ENCODE peak calls at places on chromosomes 3 and 15, in ten cellular contexts. One of them, this sample, is unnamed.

GRCh38 chr3:32575451-32575850 is 4.8 kb upstream of the DYNC1LI1 start:
- DNase-seq in omental fat pad: no peak
- DNase-seq in fibroblast of pulmonary artery: peak
- DNase-seq in nephron progenitor cell: no peak
- DNase-seq in HuH-7: no peak
- DNase-seq in RWPE1: no peak
- DNase-seq in naive thymus-derived CD4-positive, alpha-beta T cell: no peak
- DNase-seq in NCI-H2081: no peak
- DNase-seq in Peyer's patch: no peak
- DNase-seq in T1000: no peak
- DNase-seq in this sample: no peak

GRCh38 chr15:66761723-66762595 is 59.9 kb downstream of the SMAD6 start:
- DNase-seq in omental fat pad: no peak
- DNase-seq in fibroblast of pulmonary artery: peak
- DNase-seq in nephron progenitor cell: no peak
- DNase-seq in HuH-7: no peak
- DNase-seq in RWPE1: peak
- DNase-seq in naive thymus-derived CD4-positive, alpha-beta T cell: no peak
- DNase-seq in NCI-H2081: no peak
- DNase-seq in Peyer's patch: peak
- DNase-seq in T1000: peak
- DNase-seq in this sample: no peak

GRCh38 chr3:111539351-111540331 is 2.4 kb upstream of the CD96 start:
- DNase-seq in omental fat pad: no peak
- DNase-seq in fibroblast of pulmonary artery: peak
- DNase-seq in nephron progenitor cell: peak
- DNase-seq in HuH-7: peak
- DNase-seq in RWPE1: peak
- DNase-seq in naive thymus-derived CD4-positive, alpha-beta T cell: peak
- DNase-seq in NCI-H2081: peak
- DNase-seq in Peyer's patch: peak
- DNase-seq in T1000: peak
- DNase-seq in this sample: peak

GRCh38 chr15:61200626-61201025 is 28.5 kb downstream of the RORA start:
- DNase-seq in omental fat pad: no peak
- DNase-seq in fibroblast of pulmonary artery: no peak
- DNase-seq in nephron progenitor cell: no peak
- DNase-seq in HuH-7: no peak
- DNase-seq in RWPE1: no peak
- DNase-seq in naive thymus-derived CD4-positive, alpha-beta T cell: no peak
- DNase-seq in NCI-H2081: no peak
- DNase-seq in Peyer's patch: no peak
- DNase-seq in T1000: no peak
- DNase-seq in this sample: no peak

GRCh38 chr3:100882571-100882981 is 110.6 kb downstream of the ABI3BP start:
- DNase-seq in omental fat pad: no peak
- DNase-seq in fibroblast of pulmonary artery: peak
- DNase-seq in nephron progenitor cell: no peak
- DNase-seq in HuH-7: no peak
- DNase-seq in RWPE1: peak
- DNase-seq in naive thymus-derived CD4-positive, alpha-beta T cell: no peak
- DNase-seq in NCI-H2081: no peak
- DNase-seq in Peyer's patch: no peak
- DNase-seq in T1000: no peak
- DNase-seq in this sample: no peak

GRCh38 chr15:63169796-63170195 is 12.5 kb upstream of the RPS27L start:
- DNase-seq in omental fat pad: no peak
- DNase-seq in fibroblast of pulmonary artery: no peak
- DNase-seq in nephron progenitor cell: no peak
- DNase-seq in HuH-7: no peak
- DNase-seq in RWPE1: no peak
- DNase-seq in naive thymus-derived CD4-positive, alpha-beta T cell: no peak
- DNase-seq in NCI-H2081: no peak
- DNase-seq in Peyer's patch: no peak
- DNase-seq in T1000: no peak
- DNase-seq in this sample: no peak

GRCh38 chr3:10354373-10355015 is 33.6 kb upstream of the SEC13 start:
- DNase-seq in omental fat pad: no peak
- DNase-seq in fibroblast of pulmonary artery: no peak
- DNase-seq in nephron progenitor cell: no peak
- DNase-seq in HuH-7: no peak
- DNase-seq in RWPE1: no peak
- DNase-seq in naive thymus-derived CD4-positive, alpha-beta T cell: no peak
- DNase-seq in NCI-H2081: no peak
- DNase-seq in Peyer's patch: no peak
- DNase-seq in T1000: no peak
- DNase-seq in this sample: no peak

GRCh38 chr15:101320501-101321052 is 25.5 kb upstream of the SNRPA1 start:
- DNase-seq in omental fat pad: no peak
- DNase-seq in fibroblast of pulmonary artery: peak
- DNase-seq in nephron progenitor cell: peak
- DNase-seq in HuH-7: no peak
- DNase-seq in RWPE1: no peak
- DNase-seq in naive thymus-derived CD4-positive, alpha-beta T cell: peak
- DNase-seq in NCI-H2081: no peak
- DNase-seq in Peyer's patch: no peak
- DNase-seq in T1000: no peak
- DNase-seq in this sample: no peak

GRCh38 chr3:106140471-106140870 is 271.7 kb upstream of the CBLB start:
- DNase-seq in omental fat pad: no peak
- DNase-seq in fibroblast of pulmonary artery: no peak
- DNase-seq in nephron progenitor cell: no peak
- DNase-seq in HuH-7: peak
- DNase-seq in RWPE1: no peak
- DNase-seq in naive thymus-derived CD4-positive, alpha-beta T cell: no peak
- DNase-seq in NCI-H2081: no peak
- DNase-seq in Peyer's patch: no peak
- DNase-seq in T1000: no peak
- DNase-seq in this sample: no peak

GRCh38 chr3:49007771-49008528 is 759 bp downstream of the WDR6 start:
- DNase-seq in omental fat pad: no peak
- DNase-seq in fibroblast of pulmonary artery: peak
- DNase-seq in nephron progenitor cell: peak
- DNase-seq in HuH-7: peak
- DNase-seq in RWPE1: peak
- DNase-seq in naive thymus-derived CD4-positive, alpha-beta T cell: peak
- DNase-seq in NCI-H2081: peak
- DNase-seq in Peyer's patch: peak
- DNase-seq in T1000: peak
- DNase-seq in this sample: peak

GRCh38 chr3:37492977-37493471 is 318.6 kb upstream of the LRRFIP2 start:
- DNase-seq in omental fat pad: no peak
- DNase-seq in fibroblast of pulmonary artery: peak
- DNase-seq in nephron progenitor cell: no peak
- DNase-seq in HuH-7: no peak
- DNase-seq in RWPE1: no peak
- DNase-seq in naive thymus-derived CD4-positive, alpha-beta T cell: no peak
- DNase-seq in NCI-H2081: peak
- DNase-seq in Peyer's patch: no peak
- DNase-seq in T1000: peak
- DNase-seq in this sample: no peak

GRCh38 chr3:172905480-172905850 is 154.9 kb downstream of the ECT2 start:
- DNase-seq in omental fat pad: no peak
- DNase-seq in fibroblast of pulmonary artery: peak
- DNase-seq in nephron progenitor cell: no peak
- DNase-seq in HuH-7: no peak
- DNase-seq in RWPE1: no peak
- DNase-seq in naive thymus-derived CD4-positive, alpha-beta T cell: no peak
- DNase-seq in NCI-H2081: no peak
- DNase-seq in Peyer's patch: no peak
- DNase-seq in T1000: no peak
- DNase-seq in this sample: no peak

GRCh38 chr3:133944641-133945441 is 49.2 kb upstream of the RAB6B start:
- DNase-seq in omental fat pad: no peak
- DNase-seq in fibroblast of pulmonary artery: peak
- DNase-seq in nephron progenitor cell: no peak
- DNase-seq in HuH-7: no peak
- DNase-seq in RWPE1: peak
- DNase-seq in naive thymus-derived CD4-positive, alpha-beta T cell: no peak
- DNase-seq in NCI-H2081: peak
- DNase-seq in Peyer's patch: peak
- DNase-seq in T1000: peak
- DNase-seq in this sample: no peak

GRCh38 chr3:184716652-184717607 is 5.1 kb upstream of the MAGEF1 start:
- DNase-seq in omental fat pad: no peak
- DNase-seq in fibroblast of pulmonary artery: peak
- DNase-seq in nephron progenitor cell: peak
- DNase-seq in HuH-7: no peak
- DNase-seq in RWPE1: peak
- DNase-seq in naive thymus-derived CD4-positive, alpha-beta T cell: no peak
- DNase-seq in NCI-H2081: no peak
- DNase-seq in Peyer's patch: no peak
- DNase-seq in T1000: no peak
- DNase-seq in this sample: no peak

GRCh38 chr3:126056681-126057546 is 27.0 kb downstream of the SLC41A3 start:
- DNase-seq in omental fat pad: no peak
- DNase-seq in fibroblast of pulmonary artery: peak
- DNase-seq in nephron progenitor cell: no peak
- DNase-seq in HuH-7: no peak
- DNase-seq in RWPE1: peak
- DNase-seq in naive thymus-derived CD4-positive, alpha-beta T cell: no peak
- DNase-seq in NCI-H2081: no peak
- DNase-seq in Peyer's patch: peak
- DNase-seq in T1000: no peak
- DNase-seq in this sample: peak

GRCh38 chr3:182702216-182702615 is 91.1 kb upstream of the ATP11B start:
- DNase-seq in omental fat pad: no peak
- DNase-seq in fibroblast of pulmonary artery: no peak
- DNase-seq in nephron progenitor cell: no peak
- DNase-seq in HuH-7: no peak
- DNase-seq in RWPE1: no peak
- DNase-seq in naive thymus-derived CD4-positive, alpha-beta T cell: no peak
- DNase-seq in NCI-H2081: peak
- DNase-seq in Peyer's patch: no peak
- DNase-seq in T1000: no peak
- DNase-seq in this sample: no peak

GRCh38 chr3:170961616-170962400 is 53.4 kb upstream of the EIF5A2 start:
- DNase-seq in omental fat pad: no peak
- DNase-seq in fibroblast of pulmonary artery: peak
- DNase-seq in nephron progenitor cell: no peak
- DNase-seq in HuH-7: peak
- DNase-seq in RWPE1: peak
- DNase-seq in naive thymus-derived CD4-positive, alpha-beta T cell: no peak
- DNase-seq in NCI-H2081: peak
- DNase-seq in Peyer's patch: no peak
- DNase-seq in T1000: no peak
- DNase-seq in this sample: peak

GRCh38 chr3:182389041-182389815 is 404.1 kb upstream of the ATP11B start:
- DNase-seq in omental fat pad: no peak
- DNase-seq in fibroblast of pulmonary artery: no peak
- DNase-seq in nephron progenitor cell: no peak
- DNase-seq in HuH-7: peak
- DNase-seq in RWPE1: peak
- DNase-seq in naive thymus-derived CD4-positive, alpha-beta T cell: no peak
- DNase-seq in NCI-H2081: peak
- DNase-seq in Peyer's patch: no peak
- DNase-seq in T1000: no peak
- DNase-seq in this sample: no peak

GRCh38 chr15:90870354-90871096 is 2.1 kb downstream of the FURIN start:
- DNase-seq in omental fat pad: no peak
- DNase-seq in fibroblast of pulmonary artery: peak
- DNase-seq in nephron progenitor cell: no peak
- DNase-seq in HuH-7: no peak
- DNase-seq in RWPE1: no peak
- DNase-seq in naive thymus-derived CD4-positive, alpha-beta T cell: no peak
- DNase-seq in NCI-H2081: no peak
- DNase-seq in Peyer's patch: no peak
- DNase-seq in T1000: no peak
- DNase-seq in this sample: no peak

GRCh38 chr15:76169792-76170425 is 110.1 kb downstream of the TMEM266 start:
- DNase-seq in omental fat pad: no peak
- DNase-seq in fibroblast of pulmonary artery: no peak
- DNase-seq in nephron progenitor cell: no peak
- DNase-seq in HuH-7: no peak
- DNase-seq in RWPE1: no peak
- DNase-seq in naive thymus-derived CD4-positive, alpha-beta T cell: no peak
- DNase-seq in NCI-H2081: no peak
- DNase-seq in Peyer's patch: no peak
- DNase-seq in T1000: no peak
- DNase-seq in this sample: no peak

GRCh38 chr3:141011511-141012262 is 39.5 kb upstream of the SPSB4 start:
- DNase-seq in omental fat pad: peak
- DNase-seq in fibroblast of pulmonary artery: peak
- DNase-seq in nephron progenitor cell: peak
- DNase-seq in HuH-7: peak
- DNase-seq in RWPE1: peak
- DNase-seq in naive thymus-derived CD4-positive, alpha-beta T cell: peak
- DNase-seq in NCI-H2081: peak
- DNase-seq in Peyer's patch: peak
- DNase-seq in T1000: no peak
- DNase-seq in this sample: peak

GRCh38 chr3:110623571-110623970 is 448.0 kb upstream of the NECTIN3 start:
- DNase-seq in omental fat pad: no peak
- DNase-seq in fibroblast of pulmonary artery: peak
- DNase-seq in nephron progenitor cell: no peak
- DNase-seq in HuH-7: no peak
- DNase-seq in RWPE1: no peak
- DNase-seq in naive thymus-derived CD4-positive, alpha-beta T cell: no peak
- DNase-seq in NCI-H2081: no peak
- DNase-seq in Peyer's patch: no peak
- DNase-seq in T1000: no peak
- DNase-seq in this sample: no peak

This sample was measured in HEK293T.